ENCODE peak calls at places on chromosomes 16 and 17, in six cellular contexts. One of them, this sample, is unnamed.

GRCh38 chr17:13727441-13728171 is 125.9 kb upstream of the HS3ST3A1 start:
- DNase-seq in stimulated activated CD4-positive, alpha-beta T cell treated with anti-CD3 and anti-CD28 coated beads, Interleukin-1b, Interleukin-23, amount 100 ng/mL, for 24 hours: no peak
- DNase-seq in H54: no peak
- DNase-seq in stimulated activated CD8-positive, alpha-beta memory T cell treated with anti-CD3 and anti-CD28 coated beads, Interleukin-7, amount 100 ng/mL, for 1 hour: no peak
- DNase-seq in stimulated activated naive CD8-positive, alpha-beta T cell treated with anti-CD3 and anti-CD28 coated beads, Interleukin-15, Interleukin-2, amounts not matched to agents 100 U/mL and 50 U/mL, for 24 hours: no peak
- DNase-seq in ELR: peak; percentile 94
- DNase-seq in this sample: no peak

GRCh38 chr17:1150863-1151685 is 28.7 kb downstream of the ABR start:
- DNase-seq in ELR: no peak
- DNase-seq in stimulated activated CD8-positive, alpha-beta memory T cell treated with anti-CD3 and anti-CD28 coated beads, Interleukin-7, amount 100 ng/mL, for 1 hour: no peak
- DNase-seq in stimulated activated CD4-positive, alpha-beta T cell treated with anti-CD3 and anti-CD28 coated beads, Interleukin-1b, Interleukin-23, amount 100 ng/mL, for 24 hours: no peak
- DNase-seq in stimulated activated naive CD8-positive, alpha-beta T cell treated with anti-CD3 and anti-CD28 coated beads, Interleukin-15, Interleukin-2, amounts not matched to agents 100 U/mL and 50 U/mL, for 24 hours: no peak
- DNase-seq in H54: no peak
- DNase-seq in this sample: no peak

GRCh38 chr17:48215583-48216139 is 108.1 kb downstream of the SNX11 start:
- DNase-seq in stimulated activated CD8-positive, alpha-beta memory T cell treated with anti-CD3 and anti-CD28 coated beads, Interleukin-7, amount 100 ng/mL, for 1 hour: no peak
- DNase-seq in H54: peak; percentile 53
- DNase-seq in stimulated activated naive CD8-positive, alpha-beta T cell treated with anti-CD3 and anti-CD28 coated beads, Interleukin-15, Interleukin-2, amounts not matched to agents 100 U/mL and 50 U/mL, for 24 hours: no peak
- DNase-seq in stimulated activated CD4-positive, alpha-beta T cell treated with anti-CD3 and anti-CD28 coated beads, Interleukin-1b, Interleukin-23, amount 100 ng/mL, for 24 hours: no peak
- DNase-seq in ELR: peak; percentile 82
- DNase-seq in this sample: peak; percentile 76

GRCh38 chr16:1535391-1536291 is 2.2 kb downstream of the TMEM204 start:
- DNase-seq in stimulated activated CD4-positive, alpha-beta T cell treated with anti-CD3 and anti-CD28 coated beads, Interleukin-1b, Interleukin-23, amount 100 ng/mL, for 24 hours: no peak
- DNase-seq in H54: no peak
- DNase-seq in stimulated activated naive CD8-positive, alpha-beta T cell treated with anti-CD3 and anti-CD28 coated beads, Interleukin-15, Interleukin-2, amounts not matched to agents 100 U/mL and 50 U/mL, for 24 hours: peak; percentile 46
- DNase-seq in ELR: no peak
- DNase-seq in stimulated activated CD8-positive, alpha-beta memory T cell treated with anti-CD3 and anti-CD28 coated beads, Interleukin-7, amount 100 ng/mL, for 1 hour: no peak
- DNase-seq in this sample: no peak

GRCh38 chr17:79750650-79751545 is 20.2 kb downstream of the ENPP7 start:
- DNase-seq in stimulated activated naive CD8-positive, alpha-beta T cell treated with anti-CD3 and anti-CD28 coated beads, Interleukin-15, Interleukin-2, amounts not matched to agents 100 U/mL and 50 U/mL, for 24 hours: no peak
- DNase-seq in stimulated activated CD4-positive, alpha-beta T cell treated with anti-CD3 and anti-CD28 coated beads, Interleukin-1b, Interleukin-23, amount 100 ng/mL, for 24 hours: no peak
- DNase-seq in H54: no peak
- DNase-seq in ELR: no peak
- DNase-seq in stimulated activated CD8-positive, alpha-beta memory T cell treated with anti-CD3 and anti-CD28 coated beads, Interleukin-7, amount 100 ng/mL, for 1 hour: no peak
- DNase-seq in this sample: no peak

GRCh38 chr16:74465281-74465680 is 44.0 kb upstream of the CLEC18B start:
- DNase-seq in stimulated activated naive CD8-positive, alpha-beta T cell treated with anti-CD3 and anti-CD28 coated beads, Interleukin-15, Interleukin-2, amounts not matched to agents 100 U/mL and 50 U/mL, for 24 hours: no peak
- DNase-seq in stimulated activated CD4-positive, alpha-beta T cell treated with anti-CD3 and anti-CD28 coated beads, Interleukin-1b, Interleukin-23, amount 100 ng/mL, for 24 hours: no peak
- DNase-seq in stimulated activated CD8-positive, alpha-beta memory T cell treated with anti-CD3 and anti-CD28 coated beads, Interleukin-7, amount 100 ng/mL, for 1 hour: no peak
- DNase-seq in H54: no peak
- DNase-seq in ELR: no peak
- DNase-seq in this sample: no peak

GRCh38 chr17:80953471-80954315 is 37.9 kb upstream of the CHMP6 start:
- DNase-seq in stimulated activated CD8-positive, alpha-beta memory T cell treated with anti-CD3 and anti-CD28 coated beads, Interleukin-7, amount 100 ng/mL, for 1 hour: no peak
- DNase-seq in stimulated activated CD4-positive, alpha-beta T cell treated with anti-CD3 and anti-CD28 coated beads, Interleukin-1b, Interleukin-23, amount 100 ng/mL, for 24 hours: no peak
- DNase-seq in H54: no peak
- DNase-seq in ELR: no peak
- DNase-seq in stimulated activated naive CD8-positive, alpha-beta T cell treated with anti-CD3 and anti-CD28 coated beads, Interleukin-15, Interleukin-2, amounts not matched to agents 100 U/mL and 50 U/mL, for 24 hours: no peak
- DNase-seq in this sample: no peak

GRCh38 chr16:87608400-87608985 is 6.2 kb downstream of the JPH3 start:
- DNase-seq in stimulated activated naive CD8-positive, alpha-beta T cell treated with anti-CD3 and anti-CD28 coated beads, Interleukin-15, Interleukin-2, amounts not matched to agents 100 U/mL and 50 U/mL, for 24 hours: peak; percentile 58
- DNase-seq in H54: peak; percentile 89
- DNase-seq in stimulated activated CD4-positive, alpha-beta T cell treated with anti-CD3 and anti-CD28 coated beads, Interleukin-1b, Interleukin-23, amount 100 ng/mL, for 24 hours: peak; percentile 35
- DNase-seq in stimulated activated CD8-positive, alpha-beta memory T cell treated with anti-CD3 and anti-CD28 coated beads, Interleukin-7, amount 100 ng/mL, for 1 hour: peak; percentile 4
- DNase-seq in ELR: peak; percentile 64
- DNase-seq in this sample: peak; percentile 73

GRCh38 chr16:3646348-3646920 is 8.1 kb upstream of the DNASE1 start:
- DNase-seq in stimulated activated CD8-positive, alpha-beta memory T cell treated with anti-CD3 and anti-CD28 coated beads, Interleukin-7, amount 100 ng/mL, for 1 hour: no peak
- DNase-seq in H54: no peak
- DNase-seq in stimulated activated naive CD8-positive, alpha-beta T cell treated with anti-CD3 and anti-CD28 coated beads, Interleukin-15, Interleukin-2, amounts not matched to agents 100 U/mL and 50 U/mL, for 24 hours: no peak
- DNase-seq in stimulated activated CD4-positive, alpha-beta T cell treated with anti-CD3 and anti-CD28 coated beads, Interleukin-1b, Interleukin-23, amount 100 ng/mL, for 24 hours: no peak
- DNase-seq in ELR: peak; percentile 14
- DNase-seq in this sample: no peak

GRCh38 chr17:32445976-32446375 is 1.7 kb downstream of the PSMD11 start:
- DNase-seq in H54: no peak
- DNase-seq in stimulated activated CD8-positive, alpha-beta memory T cell treated with anti-CD3 and anti-CD28 coated beads, Interleukin-7, amount 100 ng/mL, for 1 hour: no peak
- DNase-seq in ELR: peak; percentile 64
- DNase-seq in stimulated activated CD4-positive, alpha-beta T cell treated with anti-CD3 and anti-CD28 coated beads, Interleukin-1b, Interleukin-23, amount 100 ng/mL, for 24 hours: no peak
- DNase-seq in stimulated activated naive CD8-positive, alpha-beta T cell treated with anti-CD3 and anti-CD28 coated beads, Interleukin-15, Interleukin-2, amounts not matched to agents 100 U/mL and 50 U/mL, for 24 hours: no peak
- DNase-seq in this sample: no peak

GRCh38 chr17:4947411-4948165 is 742 bp downstream of the PFN1 start:
- DNase-seq in ELR: peak; percentile 74
- DNase-seq in stimulated activated CD8-positive, alpha-beta memory T cell treated with anti-CD3 and anti-CD28 coated beads, Interleukin-7, amount 100 ng/mL, for 1 hour: no peak
- DNase-seq in stimulated activated naive CD8-positive, alpha-beta T cell treated with anti-CD3 and anti-CD28 coated beads, Interleukin-15, Interleukin-2, amounts not matched to agents 100 U/mL and 50 U/mL, for 24 hours: peak; percentile 79
- DNase-seq in stimulated activated CD4-positive, alpha-beta T cell treated with anti-CD3 and anti-CD28 coated beads, Interleukin-1b, Interleukin-23, amount 100 ng/mL, for 24 hours: peak; percentile 51
- DNase-seq in H54: no peak
- DNase-seq in this sample: no peak

GRCh38 chr16:4489030-4489429 is 12.8 kb downstream of the HMOX2 start:
- DNase-seq in ELR: peak; percentile 82
- DNase-seq in stimulated activated naive CD8-positive, alpha-beta T cell treated with anti-CD3 and anti-CD28 coated beads, Interleukin-15, Interleukin-2, amounts not matched to agents 100 U/mL and 50 U/mL, for 24 hours: no peak
- DNase-seq in H54: peak; percentile 50
- DNase-seq in stimulated activated CD4-positive, alpha-beta T cell treated with anti-CD3 and anti-CD28 coated beads, Interleukin-1b, Interleukin-23, amount 100 ng/mL, for 24 hours: no peak
- DNase-seq in stimulated activated CD8-positive, alpha-beta memory T cell treated with anti-CD3 and anti-CD28 coated beads, Interleukin-7, amount 100 ng/mL, for 1 hour: no peak
- DNase-seq in this sample: peak; percentile 48

GRCh38 chr17:79020631-79021301 is 3.2 kb upstream of the C1QTNF1 start:
- DNase-seq in stimulated activated naive CD8-positive, alpha-beta T cell treated with anti-CD3 and anti-CD28 coated beads, Interleukin-15, Interleukin-2, amounts not matched to agents 100 U/mL and 50 U/mL, for 24 hours: no peak
- DNase-seq in ELR: peak; percentile 54
- DNase-seq in H54: no peak
- DNase-seq in stimulated activated CD4-positive, alpha-beta T cell treated with anti-CD3 and anti-CD28 coated beads, Interleukin-1b, Interleukin-23, amount 100 ng/mL, for 24 hours: no peak
- DNase-seq in stimulated activated CD8-positive, alpha-beta memory T cell treated with anti-CD3 and anti-CD28 coated beads, Interleukin-7, amount 100 ng/mL, for 1 hour: no peak
- DNase-seq in this sample: no peak

GRCh38 chr16:20818929-20819585 is 12.7 kb downstream of the REXO5 start:
- DNase-seq in stimulated activated naive CD8-positive, alpha-beta T cell treated with anti-CD3 and anti-CD28 coated beads, Interleukin-15, Interleukin-2, amounts not matched to agents 100 U/mL and 50 U/mL, for 24 hours: no peak
- DNase-seq in H54: no peak
- DNase-seq in stimulated activated CD4-positive, alpha-beta T cell treated with anti-CD3 and anti-CD28 coated beads, Interleukin-1b, Interleukin-23, amount 100 ng/mL, for 24 hours: no peak
- DNase-seq in ELR: no peak
- DNase-seq in stimulated activated CD8-positive, alpha-beta memory T cell treated with anti-CD3 and anti-CD28 coated beads, Interleukin-7, amount 100 ng/mL, for 1 hour: no peak
- DNase-seq in this sample: no peak

GRCh38 chr16:74275031-74275636 is 21.5 kb upstream of the PSMD7 start:
- DNase-seq in ELR: peak; percentile 56
- DNase-seq in stimulated activated CD8-positive, alpha-beta memory T cell treated with anti-CD3 and anti-CD28 coated beads, Interleukin-7, amount 100 ng/mL, for 1 hour: no peak
- DNase-seq in stimulated activated CD4-positive, alpha-beta T cell treated with anti-CD3 and anti-CD28 coated beads, Interleukin-1b, Interleukin-23, amount 100 ng/mL, for 24 hours: no peak
- DNase-seq in H54: no peak
- DNase-seq in stimulated activated naive CD8-positive, alpha-beta T cell treated with anti-CD3 and anti-CD28 coated beads, Interleukin-15, Interleukin-2, amounts not matched to agents 100 U/mL and 50 U/mL, for 24 hours: no peak
- DNase-seq in this sample: peak; percentile 34

GRCh38 chr16:53817812-53818211 is 113.9 kb downstream of the FTO start:
- DNase-seq in stimulated activated CD4-positive, alpha-beta T cell treated with anti-CD3 and anti-CD28 coated beads, Interleukin-1b, Interleukin-23, amount 100 ng/mL, for 24 hours: no peak
- DNase-seq in stimulated activated CD8-positive, alpha-beta memory T cell treated with anti-CD3 and anti-CD28 coated beads, Interleukin-7, amount 100 ng/mL, for 1 hour: no peak
- DNase-seq in H54: no peak
- DNase-seq in ELR: peak; percentile 39
- DNase-seq in stimulated activated naive CD8-positive, alpha-beta T cell treated with anti-CD3 and anti-CD28 coated beads, Interleukin-15, Interleukin-2, amounts not matched to agents 100 U/mL and 50 U/mL, for 24 hours: no peak
- DNase-seq in this sample: no peak

GRCh38 chr16:56525154-56525720 is 5.4 kb upstream of the BBS2 start:
- DNase-seq in H54: no peak
- DNase-seq in ELR: peak; percentile 86
- DNase-seq in stimulated activated CD8-positive, alpha-beta memory T cell treated with anti-CD3 and anti-CD28 coated beads, Interleukin-7, amount 100 ng/mL, for 1 hour: no peak
- DNase-seq in stimulated activated CD4-positive, alpha-beta T cell treated with anti-CD3 and anti-CD28 coated beads, Interleukin-1b, Interleukin-23, amount 100 ng/mL, for 24 hours: no peak
- DNase-seq in stimulated activated naive CD8-positive, alpha-beta T cell treated with anti-CD3 and anti-CD28 coated beads, Interleukin-15, Interleukin-2, amounts not matched to agents 100 U/mL and 50 U/mL, for 24 hours: no peak
- DNase-seq in this sample: no peak

GRCh38 chr17:64384253-64385186 is 6.1 kb downstream of the PECAM1 start:
- DNase-seq in stimulated activated naive CD8-positive, alpha-beta T cell treated with anti-CD3 and anti-CD28 coated beads, Interleukin-15, Interleukin-2, amounts not matched to agents 100 U/mL and 50 U/mL, for 24 hours: no peak
- DNase-seq in stimulated activated CD8-positive, alpha-beta memory T cell treated with anti-CD3 and anti-CD28 coated beads, Interleukin-7, amount 100 ng/mL, for 1 hour: no peak
- DNase-seq in stimulated activated CD4-positive, alpha-beta T cell treated with anti-CD3 and anti-CD28 coated beads, Interleukin-1b, Interleukin-23, amount 100 ng/mL, for 24 hours: no peak
- DNase-seq in ELR: peak; percentile 28
- DNase-seq in H54: no peak
- DNase-seq in this sample: no peak

GRCh38 chr16:2086812-2087425 is 39.1 kb downstream of the TSC2 start:
- DNase-seq in H54: no peak
- DNase-seq in stimulated activated CD4-positive, alpha-beta T cell treated with anti-CD3 and anti-CD28 coated beads, Interleukin-1b, Interleukin-23, amount 100 ng/mL, for 24 hours: no peak
- DNase-seq in ELR: no peak
- DNase-seq in stimulated activated naive CD8-positive, alpha-beta T cell treated with anti-CD3 and anti-CD28 coated beads, Interleukin-15, Interleukin-2, amounts not matched to agents 100 U/mL and 50 U/mL, for 24 hours: no peak
- DNase-seq in stimulated activated CD8-positive, alpha-beta memory T cell treated with anti-CD3 and anti-CD28 coated beads, Interleukin-7, amount 100 ng/mL, for 1 hour: no peak
- DNase-seq in this sample: no peak

GRCh38 chr16:62041401-62041800 is 5.2 kb upstream of the CDH8 start:
- DNase-seq in stimulated activated naive CD8-positive, alpha-beta T cell treated with anti-CD3 and anti-CD28 coated beads, Interleukin-15, Interleukin-2, amounts not matched to agents 100 U/mL and 50 U/mL, for 24 hours: no peak
- DNase-seq in stimulated activated CD8-positive, alpha-beta memory T cell treated with anti-CD3 and anti-CD28 coated beads, Interleukin-7, amount 100 ng/mL, for 1 hour: no peak
- DNase-seq in stimulated activated CD4-positive, alpha-beta T cell treated with anti-CD3 and anti-CD28 coated beads, Interleukin-1b, Interleukin-23, amount 100 ng/mL, for 24 hours: no peak
- DNase-seq in ELR: peak; percentile 21
- DNase-seq in H54: peak; percentile 5
- DNase-seq in this sample: no peak

GRCh38 chr16:30555848-30556473 is 2.2 kb downstream of the ZNF764 start:
- DNase-seq in stimulated activated naive CD8-positive, alpha-beta T cell treated with anti-CD3 and anti-CD28 coated beads, Interleukin-15, Interleukin-2, amounts not matched to agents 100 U/mL and 50 U/mL, for 24 hours: no peak
- DNase-seq in ELR: no peak
- DNase-seq in H54: no peak
- DNase-seq in stimulated activated CD4-positive, alpha-beta T cell treated with anti-CD3 and anti-CD28 coated beads, Interleukin-1b, Interleukin-23, amount 100 ng/mL, for 24 hours: no peak
- DNase-seq in stimulated activated CD8-positive, alpha-beta memory T cell treated with anti-CD3 and anti-CD28 coated beads, Interleukin-7, amount 100 ng/mL, for 1 hour: no peak
- DNase-seq in this sample: no peak

GRCh38 chr16:66487580-66488235 is 60.6 kb downstream of the BEAN1 start:
- DNase-seq in H54: no peak
- DNase-seq in stimulated activated CD8-positive, alpha-beta memory T cell treated with anti-CD3 and anti-CD28 coated beads, Interleukin-7, amount 100 ng/mL, for 1 hour: no peak
- DNase-seq in stimulated activated naive CD8-positive, alpha-beta T cell treated with anti-CD3 and anti-CD28 coated beads, Interleukin-15, Interleukin-2, amounts not matched to agents 100 U/mL and 50 U/mL, for 24 hours: no peak
- DNase-seq in ELR: no peak
- DNase-seq in stimulated activated CD4-positive, alpha-beta T cell treated with anti-CD3 and anti-CD28 coated beads, Interleukin-1b, Interleukin-23, amount 100 ng/mL, for 24 hours: no peak
- DNase-seq in this sample: no peak

GRCh38 chr17:750431-751037 is 1.5 kb downstream of the GEMIN4 start:
- DNase-seq in stimulated activated naive CD8-positive, alpha-beta T cell treated with anti-CD3 and anti-CD28 coated beads, Interleukin-15, Interleukin-2, amounts not matched to agents 100 U/mL and 50 U/mL, for 24 hours: no peak
- DNase-seq in ELR: peak; percentile 27
- DNase-seq in stimulated activated CD8-positive, alpha-beta memory T cell treated with anti-CD3 and anti-CD28 coated beads, Interleukin-7, amount 100 ng/mL, for 1 hour: no peak
- DNase-seq in stimulated activated CD4-positive, alpha-beta T cell treated with anti-CD3 and anti-CD28 coated beads, Interleukin-1b, Interleukin-23, amount 100 ng/mL, for 24 hours: no peak
- DNase-seq in H54: no peak
- DNase-seq in this sample: no peak

GRCh38 chr17:45110676-45111611 is 21.4 kb downstream of the PLCD3 start:
- DNase-seq in stimulated activated naive CD8-positive, alpha-beta T cell treated with anti-CD3 and anti-CD28 coated beads, Interleukin-15, Interleukin-2, amounts not matched to agents 100 U/mL and 50 U/mL, for 24 hours: no peak
- DNase-seq in stimulated activated CD8-positive, alpha-beta memory T cell treated with anti-CD3 and anti-CD28 coated beads, Interleukin-7, amount 100 ng/mL, for 1 hour: no peak
- DNase-seq in stimulated activated CD4-positive, alpha-beta T cell treated with anti-CD3 and anti-CD28 coated beads, Interleukin-1b, Interleukin-23, amount 100 ng/mL, for 24 hours: no peak
- DNase-seq in H54: no peak
- DNase-seq in ELR: no peak
- DNase-seq in this sample: no peak

GRCh38 chr16:55051571-55051970 is 120.9 kb downstream of the IRX5 start:
- DNase-seq in ELR: no peak
- DNase-seq in stimulated activated naive CD8-positive, alpha-beta T cell treated with anti-CD3 and anti-CD28 coated beads, Interleukin-15, Interleukin-2, amounts not matched to agents 100 U/mL and 50 U/mL, for 24 hours: no peak
- DNase-seq in H54: no peak
- DNase-seq in stimulated activated CD8-positive, alpha-beta memory T cell treated with anti-CD3 and anti-CD28 coated beads, Interleukin-7, amount 100 ng/mL, for 1 hour: no peak
- DNase-seq in stimulated activated CD4-positive, alpha-beta T cell treated with anti-CD3 and anti-CD28 coated beads, Interleukin-1b, Interleukin-23, amount 100 ng/mL, for 24 hours: no peak
- DNase-seq in this sample: no peak

GRCh38 chr17:67974186-67974585 is 22.1 kb downstream of the C17orf58 start:
- DNase-seq in stimulated activated CD8-positive, alpha-beta memory T cell treated with anti-CD3 and anti-CD28 coated beads, Interleukin-7, amount 100 ng/mL, for 1 hour: no peak
- DNase-seq in stimulated activated naive CD8-positive, alpha-beta T cell treated with anti-CD3 and anti-CD28 coated beads, Interleukin-15, Interleukin-2, amounts not matched to agents 100 U/mL and 50 U/mL, for 24 hours: no peak
- DNase-seq in ELR: no peak
- DNase-seq in stimulated activated CD4-positive, alpha-beta T cell treated with anti-CD3 and anti-CD28 coated beads, Interleukin-1b, Interleukin-23, amount 100 ng/mL, for 24 hours: no peak
- DNase-seq in H54: no peak
- DNase-seq in this sample: no peak

GRCh38 chr16:15925631-15926030 is 23.8 kb upstream of the ABCC1 start:
- DNase-seq in H54: no peak
- DNase-seq in stimulated activated CD4-positive, alpha-beta T cell treated with anti-CD3 and anti-CD28 coated beads, Interleukin-1b, Interleukin-23, amount 100 ng/mL, for 24 hours: no peak
- DNase-seq in stimulated activated naive CD8-positive, alpha-beta T cell treated with anti-CD3 and anti-CD28 coated beads, Interleukin-15, Interleukin-2, amounts not matched to agents 100 U/mL and 50 U/mL, for 24 hours: no peak
- DNase-seq in stimulated activated CD8-positive, alpha-beta memory T cell treated with anti-CD3 and anti-CD28 coated beads, Interleukin-7, amount 100 ng/mL, for 1 hour: no peak
- DNase-seq in ELR: no peak
- DNase-seq in this sample: no peak

GRCh38 chr17:57432507-57433277 is 176.4 kb downstream of the MSI2 start:
- DNase-seq in stimulated activated CD8-positive, alpha-beta memory T cell treated with anti-CD3 and anti-CD28 coated beads, Interleukin-7, amount 100 ng/mL, for 1 hour: no peak
- DNase-seq in stimulated activated naive CD8-positive, alpha-beta T cell treated with anti-CD3 and anti-CD28 coated beads, Interleukin-15, Interleukin-2, amounts not matched to agents 100 U/mL and 50 U/mL, for 24 hours: no peak
- DNase-seq in H54: no peak
- DNase-seq in stimulated activated CD4-positive, alpha-beta T cell treated with anti-CD3 and anti-CD28 coated beads, Interleukin-1b, Interleukin-23, amount 100 ng/mL, for 24 hours: no peak
- DNase-seq in ELR: no peak
- DNase-seq in this sample: no peak

GRCh38 chr16:28838558-28838918 is 7.6 kb downstream of the TUFM start:
- DNase-seq in H54: no peak
- DNase-seq in ELR: no peak
- DNase-seq in stimulated activated CD8-positive, alpha-beta memory T cell treated with anti-CD3 and anti-CD28 coated beads, Interleukin-7, amount 100 ng/mL, for 1 hour: no peak
- DNase-seq in stimulated activated CD4-positive, alpha-beta T cell treated with anti-CD3 and anti-CD28 coated beads, Interleukin-1b, Interleukin-23, amount 100 ng/mL, for 24 hours: no peak
- DNase-seq in stimulated activated naive CD8-positive, alpha-beta T cell treated with anti-CD3 and anti-CD28 coated beads, Interleukin-15, Interleukin-2, amounts not matched to agents 100 U/mL and 50 U/mL, for 24 hours: no peak
- DNase-seq in this sample: no peak

GRCh38 chr17:57577751-57578607 is 167.1 kb downstream of the CCDC182 start:
- DNase-seq in H54: no peak
- DNase-seq in stimulated activated CD8-positive, alpha-beta memory T cell treated with anti-CD3 and anti-CD28 coated beads, Interleukin-7, amount 100 ng/mL, for 1 hour: no peak
- DNase-seq in stimulated activated CD4-positive, alpha-beta T cell treated with anti-CD3 and anti-CD28 coated beads, Interleukin-1b, Interleukin-23, amount 100 ng/mL, for 24 hours: no peak
- DNase-seq in stimulated activated naive CD8-positive, alpha-beta T cell treated with anti-CD3 and anti-CD28 coated beads, Interleukin-15, Interleukin-2, amounts not matched to agents 100 U/mL and 50 U/mL, for 24 hours: no peak
- DNase-seq in ELR: no peak
- DNase-seq in this sample: no peak

GRCh38 chr16:71883849-71884638 is at the start of gene ZNF821:
- DNase-seq in stimulated activated naive CD8-positive, alpha-beta T cell treated with anti-CD3 and anti-CD28 coated beads, Interleukin-15, Interleukin-2, amounts not matched to agents 100 U/mL and 50 U/mL, for 24 hours: peak; percentile 81
- DNase-seq in stimulated activated CD8-positive, alpha-beta memory T cell treated with anti-CD3 and anti-CD28 coated beads, Interleukin-7, amount 100 ng/mL, for 1 hour: peak; percentile 37
- DNase-seq in H54: peak; percentile 73
- DNase-seq in stimulated activated CD4-positive, alpha-beta T cell treated with anti-CD3 and anti-CD28 coated beads, Interleukin-1b, Interleukin-23, amount 100 ng/mL, for 24 hours: peak; percentile 62
- DNase-seq in ELR: peak; percentile 76
- DNase-seq in this sample: peak; percentile 93

GRCh38 chr17:82064433-82065192 is 991 bp downstream of the DUS1L start:
- DNase-seq in ELR: no peak
- DNase-seq in stimulated activated CD8-positive, alpha-beta memory T cell treated with anti-CD3 and anti-CD28 coated beads, Interleukin-7, amount 100 ng/mL, for 1 hour: no peak
- DNase-seq in stimulated activated CD4-positive, alpha-beta T cell treated with anti-CD3 and anti-CD28 coated beads, Interleukin-1b, Interleukin-23, amount 100 ng/mL, for 24 hours: no peak
- DNase-seq in H54: no peak
- DNase-seq in stimulated activated naive CD8-positive, alpha-beta T cell treated with anti-CD3 and anti-CD28 coated beads, Interleukin-15, Interleukin-2, amounts not matched to agents 100 U/mL and 50 U/mL, for 24 hours: no peak
- DNase-seq in this sample: no peak

GRCh38 chr17:80645706-80646325 is 101.2 kb downstream of the RPTOR start:
- DNase-seq in stimulated activated CD8-positive, alpha-beta memory T cell treated with anti-CD3 and anti-CD28 coated beads, Interleukin-7, amount 100 ng/mL, for 1 hour: no peak
- DNase-seq in H54: no peak
- DNase-seq in ELR: no peak
- DNase-seq in stimulated activated naive CD8-positive, alpha-beta T cell treated with anti-CD3 and anti-CD28 coated beads, Interleukin-15, Interleukin-2, amounts not matched to agents 100 U/mL and 50 U/mL, for 24 hours: no peak
- DNase-seq in stimulated activated CD4-positive, alpha-beta T cell treated with anti-CD3 and anti-CD28 coated beads, Interleukin-1b, Interleukin-23, amount 100 ng/mL, for 24 hours: no peak
- DNase-seq in this sample: no peak

GRCh38 chr16:85587763-85588474 is 25.2 kb upstream of the GSE1 start:
- DNase-seq in stimulated activated CD8-positive, alpha-beta memory T cell treated with anti-CD3 and anti-CD28 coated beads, Interleukin-7, amount 100 ng/mL, for 1 hour: no peak
- DNase-seq in stimulated activated CD4-positive, alpha-beta T cell treated with anti-CD3 and anti-CD28 coated beads, Interleukin-1b, Interleukin-23, amount 100 ng/mL, for 24 hours: no peak
- DNase-seq in H54: no peak
- DNase-seq in ELR: no peak
- DNase-seq in stimulated activated naive CD8-positive, alpha-beta T cell treated with anti-CD3 and anti-CD28 coated beads, Interleukin-15, Interleukin-2, amounts not matched to agents 100 U/mL and 50 U/mL, for 24 hours: no peak
- DNase-seq in this sample: no peak

GRCh38 chr17:42248351-42249179 is 27.6 kb downstream of the STAT5B start:
- DNase-seq in stimulated activated naive CD8-positive, alpha-beta T cell treated with anti-CD3 and anti-CD28 coated beads, Interleukin-15, Interleukin-2, amounts not matched to agents 100 U/mL and 50 U/mL, for 24 hours: peak; percentile 69
- DNase-seq in H54: no peak
- DNase-seq in stimulated activated CD4-positive, alpha-beta T cell treated with anti-CD3 and anti-CD28 coated beads, Interleukin-1b, Interleukin-23, amount 100 ng/mL, for 24 hours: peak; percentile 34
- DNase-seq in stimulated activated CD8-positive, alpha-beta memory T cell treated with anti-CD3 and anti-CD28 coated beads, Interleukin-7, amount 100 ng/mL, for 1 hour: peak; percentile 48
- DNase-seq in ELR: peak; percentile 34
- DNase-seq in this sample: no peak

GRCh38 chr17:73998246-73999220 is 204.9 kb upstream of the RPL38 start:
- DNase-seq in H54: peak; percentile 78
- DNase-seq in ELR: peak; percentile 13
- DNase-seq in stimulated activated naive CD8-positive, alpha-beta T cell treated with anti-CD3 and anti-CD28 coated beads, Interleukin-15, Interleukin-2, amounts not matched to agents 100 U/mL and 50 U/mL, for 24 hours: peak; percentile 70
- DNase-seq in stimulated activated CD8-positive, alpha-beta memory T cell treated with anti-CD3 and anti-CD28 coated beads, Interleukin-7, amount 100 ng/mL, for 1 hour: peak; percentile 39
- DNase-seq in stimulated activated CD4-positive, alpha-beta T cell treated with anti-CD3 and anti-CD28 coated beads, Interleukin-1b, Interleukin-23, amount 100 ng/mL, for 24 hours: peak; percentile 45
- DNase-seq in this sample: peak; percentile 51

GRCh38 chr17:41580651-41581365 is 5.9 kb downstream of the KRT14 start:
- DNase-seq in ELR: peak; percentile 20
- DNase-seq in stimulated activated CD4-positive, alpha-beta T cell treated with anti-CD3 and anti-CD28 coated beads, Interleukin-1b, Interleukin-23, amount 100 ng/mL, for 24 hours: no peak
- DNase-seq in stimulated activated naive CD8-positive, alpha-beta T cell treated with anti-CD3 and anti-CD28 coated beads, Interleukin-15, Interleukin-2, amounts not matched to agents 100 U/mL and 50 U/mL, for 24 hours: no peak
- DNase-seq in stimulated activated CD8-positive, alpha-beta memory T cell treated with anti-CD3 and anti-CD28 coated beads, Interleukin-7, amount 100 ng/mL, for 1 hour: no peak
- DNase-seq in H54: no peak
- DNase-seq in this sample: no peak

GRCh38 chr16:11395949-11396240 is 50.6 kb downstream of the RMI2 start:
- DNase-seq in ELR: no peak
- DNase-seq in H54: no peak
- DNase-seq in stimulated activated naive CD8-positive, alpha-beta T cell treated with anti-CD3 and anti-CD28 coated beads, Interleukin-15, Interleukin-2, amounts not matched to agents 100 U/mL and 50 U/mL, for 24 hours: no peak
- DNase-seq in stimulated activated CD4-positive, alpha-beta T cell treated with anti-CD3 and anti-CD28 coated beads, Interleukin-1b, Interleukin-23, amount 100 ng/mL, for 24 hours: no peak
- DNase-seq in stimulated activated CD8-positive, alpha-beta memory T cell treated with anti-CD3 and anti-CD28 coated beads, Interleukin-7, amount 100 ng/mL, for 1 hour: no peak
- DNase-seq in this sample: no peak

GRCh38 chr16:10624527-10624926 is 44.1 kb upstream of the EMP2 start:
- DNase-seq in stimulated activated CD4-positive, alpha-beta T cell treated with anti-CD3 and anti-CD28 coated beads, Interleukin-1b, Interleukin-23, amount 100 ng/mL, for 24 hours: no peak
- DNase-seq in stimulated activated CD8-positive, alpha-beta memory T cell treated with anti-CD3 and anti-CD28 coated beads, Interleukin-7, amount 100 ng/mL, for 1 hour: no peak
- DNase-seq in H54: no peak
- DNase-seq in ELR: no peak
- DNase-seq in stimulated activated naive CD8-positive, alpha-beta T cell treated with anti-CD3 and anti-CD28 coated beads, Interleukin-15, Interleukin-2, amounts not matched to agents 100 U/mL and 50 U/mL, for 24 hours: no peak
- DNase-seq in this sample: no peak